ENCODE peak calls at places on chromosomes 12 and 14, in ten cellular contexts. One of them, this sample, is unnamed.

GRCh38 chr14:71231521-71232393 is 324.5 kb downstream of the PCNX1 start:
- DNase-seq in hepatocyte: no peak
- DNase-seq in type B pancreatic cell: no peak
- DNase-seq in upper lobe of left lung: peak
- DNase-seq in tibial artery: no peak
- DNase-seq in cardiac fibroblast: no peak
- DNase-seq in psoas muscle: no peak
- DNase-seq in PC-9: no peak
- DNase-seq in AG09309: no peak
- DNase-seq in AG04450: no peak
- DNase-seq in this sample: no peak

GRCh38 chr12:88310069-88310468 is 168.0 kb downstream of the TMTC3 start:
- DNase-seq in cardiac fibroblast: peak
- DNase-seq in psoas muscle: no peak
- DNase-seq in tibial artery: peak
- DNase-seq in type B pancreatic cell: no peak
- DNase-seq in upper lobe of left lung: no peak
- DNase-seq in hepatocyte: no peak
- DNase-seq in AG04450: no peak
- DNase-seq in PC-9: no peak
- DNase-seq in AG09309: peak
- DNase-seq in this sample: no peak

GRCh38 chr14:85487215-85487614 is 42.7 kb upstream of the FLRT2 start:
- DNase-seq in AG09309: peak
- DNase-seq in type B pancreatic cell: no peak
- DNase-seq in psoas muscle: no peak
- DNase-seq in cardiac fibroblast: peak
- DNase-seq in upper lobe of left lung: no peak
- DNase-seq in tibial artery: no peak
- DNase-seq in AG04450: no peak
- DNase-seq in PC-9: no peak
- DNase-seq in hepatocyte: no peak
- DNase-seq in this sample: no peak

GRCh38 chr14:60878536-60878935 is 102.3 kb downstream of the TRMT5 start:
- DNase-seq in upper lobe of left lung: no peak
- DNase-seq in tibial artery: no peak
- DNase-seq in PC-9: no peak
- DNase-seq in cardiac fibroblast: peak
- DNase-seq in hepatocyte: no peak
- DNase-seq in AG09309: no peak
- DNase-seq in psoas muscle: no peak
- DNase-seq in type B pancreatic cell: no peak
- DNase-seq in AG04450: no peak
- DNase-seq in this sample: no peak

GRCh38 chr14:37048666-37049071 is 123.7 kb downstream of the SLC25A21 start:
- DNase-seq in hepatocyte: no peak
- DNase-seq in upper lobe of left lung: no peak
- DNase-seq in PC-9: no peak
- DNase-seq in AG04450: no peak
- DNase-seq in AG09309: no peak
- DNase-seq in psoas muscle: no peak
- DNase-seq in cardiac fibroblast: peak
- DNase-seq in tibial artery: no peak
- DNase-seq in type B pancreatic cell: no peak
- DNase-seq in this sample: no peak

GRCh38 chr12:106135781-106136180 is 3.0 kb downstream of the NUAK1 start:
- DNase-seq in hepatocyte: no peak
- DNase-seq in PC-9: no peak
- DNase-seq in AG09309: no peak
- DNase-seq in psoas muscle: no peak
- DNase-seq in cardiac fibroblast: peak
- DNase-seq in AG04450: no peak
- DNase-seq in tibial artery: no peak
- DNase-seq in type B pancreatic cell: no peak
- DNase-seq in upper lobe of left lung: no peak
- DNase-seq in this sample: no peak

GRCh38 chr14:105881021-105881930 is 354.9 kb downstream of the TMEM121 start:
- DNase-seq in AG09309: no peak
- DNase-seq in type B pancreatic cell: peak
- DNase-seq in PC-9: no peak
- DNase-seq in tibial artery: peak
- DNase-seq in psoas muscle: peak
- DNase-seq in cardiac fibroblast: no peak
- DNase-seq in upper lobe of left lung: peak
- DNase-seq in hepatocyte: no peak
- DNase-seq in AG04450: no peak
- DNase-seq in this sample: peak

GRCh38 chr12:128388461-128388921 is 121.5 kb downstream of the TMEM132C start:
- DNase-seq in AG09309: no peak
- DNase-seq in hepatocyte: peak
- DNase-seq in type B pancreatic cell: no peak
- DNase-seq in upper lobe of left lung: peak
- DNase-seq in tibial artery: no peak
- DNase-seq in psoas muscle: peak
- DNase-seq in PC-9: no peak
- DNase-seq in AG04450: no peak
- DNase-seq in cardiac fibroblast: no peak
- DNase-seq in this sample: peak

GRCh38 chr14:100747021-100747586 is 20.4 kb downstream of the DLK1 start:
- DNase-seq in PC-9: no peak
- DNase-seq in hepatocyte: peak
- DNase-seq in type B pancreatic cell: no peak
- DNase-seq in tibial artery: no peak
- DNase-seq in upper lobe of left lung: no peak
- DNase-seq in AG09309: peak
- DNase-seq in AG04450: peak
- DNase-seq in psoas muscle: peak
- DNase-seq in cardiac fibroblast: peak
- DNase-seq in this sample: no peak

DNA sequence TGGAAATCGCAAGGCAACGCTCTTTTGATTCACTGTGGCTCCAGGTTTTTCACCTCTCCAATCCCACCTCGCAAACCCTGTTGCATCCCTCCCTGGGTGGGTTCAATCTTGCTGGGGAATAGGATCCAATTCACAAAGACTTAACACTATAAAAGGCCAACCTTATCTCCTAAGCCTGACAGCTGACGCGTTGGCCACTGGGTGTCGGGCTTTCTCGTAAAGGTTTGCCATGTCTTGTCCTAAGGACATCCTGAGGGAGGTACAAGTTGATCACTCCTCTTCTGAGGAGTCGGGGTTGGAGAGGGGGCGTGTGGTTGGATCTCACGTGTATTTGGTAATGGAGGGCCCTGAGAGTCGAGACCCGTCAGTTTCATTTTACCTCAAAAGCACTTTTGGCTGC is 112.6 kb upstream of the FZD10 start:
- DNase-seq in type B pancreatic cell: no peak
- DNase-seq in psoas muscle: no peak
- DNase-seq in upper lobe of left lung: no peak
- DNase-seq in AG04450: no peak
- DNase-seq in cardiac fibroblast: no peak
- DNase-seq in tibial artery: no peak
- DNase-seq in PC-9: no peak
- DNase-seq in AG09309: no peak
- DNase-seq in hepatocyte: peak
- DNase-seq in this sample: no peak
- TF ChIP-seq CTCF in type B pancreatic cell: peak
- TF ChIP-seq CTCF in psoas muscle: no peak
- TF ChIP-seq CTCF in upper lobe of left lung: no peak
- TF ChIP-seq CTCF in AG04450: no peak
- TF ChIP-seq CTCF in cardiac fibroblast: no peak
- TF ChIP-seq CTCF in tibial artery: no peak
- TF ChIP-seq CTCF in PC-9: no peak
- TF ChIP-seq CTCF in AG09309: no peak
- TF ChIP-seq CTCF in hepatocyte: peak
- TF ChIP-seq CTCF in this sample: no peak

DNA sequence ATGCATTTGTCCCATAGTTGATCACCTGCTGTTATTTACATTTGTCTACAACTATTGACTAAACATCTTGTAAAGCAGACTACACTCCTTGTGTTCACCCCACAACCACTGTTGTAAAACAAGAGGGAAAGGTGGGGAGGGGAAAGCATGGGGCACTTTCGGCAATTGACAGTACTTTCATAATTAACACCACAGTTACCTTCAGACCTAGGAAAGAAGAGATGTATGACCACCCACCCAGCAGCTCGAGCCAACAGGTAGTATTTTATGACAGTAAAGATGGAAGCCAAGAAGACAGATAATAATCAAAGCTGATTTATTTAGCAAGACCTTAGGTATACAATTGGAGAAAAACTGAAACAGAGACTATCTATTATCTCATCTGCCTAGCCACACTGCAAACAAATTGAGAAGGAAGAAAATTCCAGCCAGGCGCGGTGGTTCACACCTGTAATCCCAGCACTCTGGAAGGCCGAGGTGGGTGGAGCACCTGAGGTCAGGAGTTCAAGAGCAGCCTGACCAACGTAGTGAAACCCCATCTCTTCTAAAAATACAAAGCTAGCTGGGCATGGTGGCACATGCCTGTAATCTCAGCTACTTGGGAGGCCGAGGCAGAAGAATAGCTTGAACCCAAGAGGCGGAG is 11.2 kb downstream of the HECTD4 start:
- DNase-seq in tibial artery: no peak
- DNase-seq in AG04450: no peak
- DNase-seq in upper lobe of left lung: no peak
- DNase-seq in psoas muscle: no peak
- DNase-seq in type B pancreatic cell: no peak
- DNase-seq in cardiac fibroblast: no peak
- DNase-seq in AG09309: no peak
- DNase-seq in PC-9: no peak
- DNase-seq in hepatocyte: no peak
- DNase-seq in this sample: no peak
- TF ChIP-seq CTCF in tibial artery: no peak
- TF ChIP-seq CTCF in AG04450: no peak
- TF ChIP-seq CTCF in upper lobe of left lung: no peak
- TF ChIP-seq CTCF in psoas muscle: no peak
- TF ChIP-seq CTCF in type B pancreatic cell: no peak
- TF ChIP-seq CTCF in cardiac fibroblast: no peak
- TF ChIP-seq CTCF in AG09309: no peak
- TF ChIP-seq CTCF in PC-9: no peak
- TF ChIP-seq CTCF in hepatocyte: no peak
- TF ChIP-seq CTCF in this sample: no peak

DNA sequence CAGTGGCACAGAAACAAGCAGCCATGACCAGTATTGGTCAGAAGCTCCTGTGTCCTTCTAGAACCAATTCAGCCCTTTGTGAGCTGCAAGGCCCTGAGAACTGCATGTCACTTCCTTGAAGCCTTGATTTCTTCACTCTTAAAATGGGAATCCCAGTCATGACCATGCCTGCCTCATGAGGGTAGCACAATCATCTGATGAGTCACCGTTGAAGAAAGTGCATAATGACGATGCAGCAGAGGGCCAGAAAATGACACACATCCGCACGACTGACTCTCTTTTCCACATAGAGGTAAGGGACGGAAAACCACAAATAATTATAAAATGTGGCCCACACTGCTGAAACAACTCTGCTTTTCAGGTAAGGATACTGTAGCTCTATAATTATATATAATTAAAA is 777.4 kb downstream of the BCL11B start:
- DNase-seq in hepatocyte: no peak
- DNase-seq in AG09309: no peak
- DNase-seq in PC-9: no peak
- DNase-seq in AG04450: no peak
- DNase-seq in psoas muscle: no peak
- DNase-seq in cardiac fibroblast: no peak
- DNase-seq in tibial artery: no peak
- DNase-seq in type B pancreatic cell: no peak
- DNase-seq in upper lobe of left lung: no peak
- DNase-seq in this sample: no peak
- TF ChIP-seq CTCF in hepatocyte: no peak
- TF ChIP-seq CTCF in AG09309: no peak
- TF ChIP-seq CTCF in PC-9: no peak
- TF ChIP-seq CTCF in AG04450: no peak
- TF ChIP-seq CTCF in psoas muscle: no peak
- TF ChIP-seq CTCF in cardiac fibroblast: no peak
- TF ChIP-seq CTCF in tibial artery: no peak
- TF ChIP-seq CTCF in type B pancreatic cell: no peak
- TF ChIP-seq CTCF in upper lobe of left lung: no peak
- TF ChIP-seq CTCF in this sample: no peak

GRCh38 chr12:115918763-115919162 is 358.7 kb downstream of the MED13L start:
- DNase-seq in cardiac fibroblast: no peak
- DNase-seq in hepatocyte: no peak
- DNase-seq in AG09309: no peak
- DNase-seq in tibial artery: no peak
- DNase-seq in psoas muscle: no peak
- DNase-seq in AG04450: no peak
- DNase-seq in upper lobe of left lung: no peak
- DNase-seq in type B pancreatic cell: no peak
- DNase-seq in PC-9: no peak
- DNase-seq in this sample: no peak

GRCh38 chr12:115926037-115926670 is 351.3 kb downstream of the MED13L start:
- DNase-seq in AG09309: no peak
- DNase-seq in tibial artery: no peak
- DNase-seq in AG04450: no peak
- DNase-seq in type B pancreatic cell: no peak
- DNase-seq in psoas muscle: no peak
- DNase-seq in hepatocyte: no peak
- DNase-seq in PC-9: no peak
- DNase-seq in upper lobe of left lung: peak
- DNase-seq in cardiac fibroblast: no peak
- DNase-seq in this sample: no peak

GRCh38 chr12:115923851-115924250 is 353.6 kb downstream of the MED13L start:
- DNase-seq in tibial artery: no peak
- DNase-seq in cardiac fibroblast: no peak
- DNase-seq in type B pancreatic cell: no peak
- DNase-seq in PC-9: no peak
- DNase-seq in AG04450: no peak
- DNase-seq in AG09309: no peak
- DNase-seq in upper lobe of left lung: no peak
- DNase-seq in psoas muscle: no peak
- DNase-seq in hepatocyte: no peak
- DNase-seq in this sample: no peak

GRCh38 chr12:115920395-115921183 is 356.9 kb downstream of the MED13L start:
- DNase-seq in upper lobe of left lung: no peak
- DNase-seq in type B pancreatic cell: no peak
- DNase-seq in cardiac fibroblast: peak
- DNase-seq in AG09309: peak
- DNase-seq in AG04450: no peak
- DNase-seq in psoas muscle: no peak
- DNase-seq in hepatocyte: no peak
- DNase-seq in tibial artery: no peak
- DNase-seq in PC-9: no peak
- DNase-seq in this sample: no peak

DNA sequence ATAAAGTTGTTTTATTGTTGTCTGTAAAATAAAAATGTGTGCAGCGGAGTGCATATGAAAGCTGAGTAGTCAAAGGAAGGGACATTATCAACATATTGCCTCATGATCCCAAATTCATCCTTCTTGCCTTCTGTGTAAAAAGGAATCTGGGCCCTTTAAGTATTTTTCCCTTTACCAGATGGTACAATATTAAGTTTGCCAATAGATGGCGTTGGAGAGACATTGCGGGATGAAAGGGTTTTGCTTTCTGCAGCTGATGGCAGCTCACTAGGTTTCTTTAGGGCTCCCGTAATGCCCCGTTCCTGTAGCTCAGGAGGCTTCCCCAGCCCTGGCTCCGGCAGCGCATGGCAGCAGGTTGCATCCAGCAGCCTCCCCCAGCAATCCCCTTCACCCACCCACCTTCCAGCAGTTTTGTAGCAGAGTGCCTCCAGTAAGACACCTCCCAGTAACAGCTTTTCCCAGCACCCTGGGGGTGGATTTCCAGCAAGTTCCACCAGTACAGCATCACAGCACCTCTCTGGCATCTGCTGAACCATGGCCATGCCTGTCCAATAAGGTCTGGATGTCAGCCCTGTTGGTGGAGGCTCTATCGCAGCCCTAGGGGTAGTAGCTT is 354.4 kb downstream of the MED13L start:
- DNase-seq in upper lobe of left lung: peak
- DNase-seq in AG04450: no peak
- DNase-seq in psoas muscle: no peak
- DNase-seq in tibial artery: no peak
- DNase-seq in cardiac fibroblast: peak
- DNase-seq in PC-9: peak
- DNase-seq in type B pancreatic cell: no peak
- DNase-seq in hepatocyte: no peak
- DNase-seq in AG09309: no peak
- DNase-seq in this sample: no peak
- TF ChIP-seq CTCF in upper lobe of left lung: no peak
- TF ChIP-seq CTCF in AG04450: peak
- TF ChIP-seq CTCF in psoas muscle: no peak
- TF ChIP-seq CTCF in tibial artery: no peak
- TF ChIP-seq CTCF in cardiac fibroblast: peak
- TF ChIP-seq CTCF in PC-9: peak
- TF ChIP-seq CTCF in type B pancreatic cell: peak
- TF ChIP-seq CTCF in hepatocyte: no peak
- TF ChIP-seq CTCF in AG09309: peak
- TF ChIP-seq CTCF in this sample: no peak

This sample was measured in osteocyte.